ENCODE peak calls at places on chromosomes 3 and 15, in ten cellular contexts. Q is stimulated activated CD4-positive, alpha-beta T cell treated with anti-CD3 and anti-CD28 coated beads, Interleukin-15, amount 100 ng/mL, for 24 hours; E is SJSA1; U is HTR-8/SVneo; K is activated CD8-positive, alpha-beta memory T cell treated with anti-CD3 and anti-CD28 coated beads, Interleukin-2, amount 50 U/mL, for 4 hours; P is activated T-cell treated with anti-CD3 and anti-CD28 coated beads for 1 hour; O is hepatocyte; B is AG20443; X is HT1080; Z is activated CD8-positive, alpha-beta T cell treated with anti-CD3 and anti-CD28 coated beads for 36 hours. S is an unnamed sample.

GRCh38 chr15:98980899-98981228 is 26.7 kb downstream of the PGPEP1L start:
- DNase-seq in B (no peak), E (no peak), Q (no peak), P (no peak), K (no peak), X (no peak), O (no peak), Z (no peak), U (no peak), S (no peak)

GRCh38 chr3:69065318-69065964 is 13.3 kb upstream of the TMF1 start:
- DNase-seq in X (no peak), Z (no peak), K (no peak), O (no peak), P (no peak), U (no peak), B (no peak), E (no peak), Q (no peak), S (no peak)

GRCh38 chr3:94414412-94414811 is 351.6 kb downstream of the NSUN3 start:
- DNase-seq in U (no peak), B (no peak), E (no peak), Z (no peak), P (no peak), K (no peak), X (no peak), O (no peak), Q (no peak), S (no peak)

GRCh38 chr3:7630351-7630911 is 769.5 kb downstream of the GRM7 start:
- DNase-seq in Q (no peak), K (no peak), Z (no peak), P (no peak), U (no peak), O (no peak), E (no peak), B (no peak), X (peak), S (no peak)

GRCh38 chr3:49600781-49601180 is 46.5 kb downstream of the BSN start:
- DNase-seq in K (no peak), X (no peak), Z (no peak), O (no peak), P (no peak), U (no peak), B (peak), E (no peak), Q (no peak), S (no peak)

GRCh38 chr15:45521596-45522167 is 873 bp downstream of the SLC30A4 start:
- DNase-seq in P (no peak), X (peak), Q (no peak), B (no peak), U (no peak), E (no peak), Z (no peak), O (peak), K (no peak), S (no peak)

GRCh38 chr3:46010519-46011113 is 15.0 kb upstream of the FYCO1 start:
- DNase-seq in E (no peak), Q (no peak), K (no peak), O (no peak), U (no peak), B (no peak), Z (no peak), P (no peak), X (no peak), S (no peak)

GRCh38 chr3:126567696-126568438 is 9.1 kb upstream of the C3orf22 start:
- DNase-seq in U (peak), E (no peak), B (peak), O (no peak), Q (no peak), P (no peak), Z (no peak), K (no peak), X (peak), S (no peak)

GRCh38 chr3:169777822-169778221 is 4.6 kb downstream of the MYNN start:
- DNase-seq in O (no peak), Z (no peak), U (no peak), K (no peak), Q (no peak), X (no peak), E (no peak), P (no peak), B (no peak), S (no peak)

GRCh38 chr3:151476344-151477018 is 15.6 kb upstream of the IGSF10 start:
- DNase-seq in X (no peak), B (no peak), E (no peak), Q (no peak), U (no peak), P (no peak), Z (no peak), O (no peak), K (no peak), S (no peak)